ENCODE peak calls at places on chromosomes 12 and 14, in nine cellular contexts. U is GM10248; H is lower lobe of right lung; P is activated T-helper 2 cell treated with anti-CD3 and anti-CD28 coated beads, Interferon-gamma antibody, Interleukin-2, Interleukin-4, amounts not matched to agents 10 μg/mL and 5 μg/mL and 100 μg/mL, durations not matched to agents 14 hours and 24 hours and 36 hours; I is iris pigment epithelial cell; X is hippocampal formation; D is endothelial cell; K is stimulated activated naive B cell treated with anti-CD40 and anti-IgM and Interleukin-4, amounts not matched to agents 10 μg/mL and 1 μg/mL and 100 μg/mL, for 72 hours; J is AG09309. Y is an unnamed sample.

GRCh38 chr12:53757095-53757770 is 5.5 kb upstream of the CISTR start:
- DNase-seq in U (peak), H (peak), P (peak), I (peak), X (peak), D (peak), K (peak), J (no peak), Y (peak)

GRCh38 chr14:87457727-87458126 is 535.3 kb downstream of the GALC start:
- DNase-seq in U (no peak), H (no peak), P (no peak), I (no peak), X (no peak), D (no peak), K (no peak), J (no peak), Y (no peak)

GRCh38 chr12:124318336-124319020 is 23.6 kb downstream of the RFLNA start:
- DNase-seq in U (no peak), H (no peak), P (no peak), I (no peak), X (no peak), D (no peak), K (no peak), J (no peak), Y (no peak)

GRCh38 chr14:49303952-49304516 is 282.1 kb downstream of the RPS29 start:
- DNase-seq in U (no peak), H (no peak), P (no peak), I (peak), X (no peak), D (peak), K (no peak), J (no peak), Y (no peak)

GRCh38 chr14:99181246-99181645 is 90.8 kb downstream of the BCL11B start:
- DNase-seq in U (no peak), H (no peak), P (no peak), I (no peak), X (no peak), D (no peak), K (no peak), J (no peak), Y (no peak)

GRCh38 chr14:61474671-61475070 is 153.3 kb downstream of the PRKCH start:
- DNase-seq in U (no peak), H (no peak), P (no peak), I (peak), X (no peak), D (no peak), K (no peak), J (no peak), Y (no peak)

GRCh38 chr12:87827638-87828264 is 201.4 kb downstream of the C12orf50 start:
- DNase-seq in U (no peak), H (no peak), P (no peak), I (peak), X (no peak), D (no peak), K (no peak), J (no peak), Y (peak)

GRCh38 chr12:8697120-8697475 is 693 bp upstream of the RIMKLB start:
- DNase-seq in U (no peak), H (no peak), P (no peak), I (peak), X (peak), D (no peak), K (no peak), J (no peak), Y (peak)

GRCh38 chr12:53251477-53252348 is 16.4 kb upstream of the ESPL1 start:
- DNase-seq in U (peak), H (peak), P (peak), I (peak), X (peak), D (peak), K (peak), J (no peak), Y (peak)

GRCh38 chr12:112425582-112426382 is 7.0 kb downstream of the PTPN11 start:
- DNase-seq in U (no peak), H (no peak), P (no peak), I (no peak), X (no peak), D (no peak), K (no peak), J (no peak), Y (no peak)

GRCh38 chr14:101917413-101918124 is 46.8 kb upstream of the DYNC1H1 start:
- DNase-seq in U (no peak), H (no peak), P (no peak), I (no peak), X (no peak), D (no peak), K (no peak), J (no peak), Y (no peak)